ENCODE peak calls at places on chromosomes 12 and 14, in nine cellular contexts. U, I, H, O, D, V, M, S and R are unnamed samples.

GRCh38 chr14:72651715-72652114 is 242.2 kb downstream of the DPF3 start:
- DNase-seq in U (no peak), I (no peak), H (no peak), O (no peak), D (no peak), V (no peak), M (no peak), S (no peak), R (no peak)

GRCh38 chr12:92987362-92987761 is 58.3 kb upstream of the EEA1 start:
- DNase-seq in U (peak; percentile 78), I (no peak), H (peak; percentile 23), O (no peak), D (peak; percentile 43), V (no peak), M (no peak), S (peak; percentile 83), R (no peak)

GRCh38 chr12:89033062-89033461 is 319.2 kb downstream of the DUSP6 start:
- DNase-seq in U (no peak), I (no peak), H (peak; percentile 63), O (no peak), D (no peak), V (no peak), M (no peak), S (no peak), R (no peak)

GRCh38 chr12:127284870-127285431 is 982.0 kb upstream of the TMEM132C start:
- DNase-seq in U (no peak), I (no peak), H (no peak), O (no peak), D (no peak), V (no peak), M (peak; percentile 53), S (no peak), R (no peak)

GRCh38 chr14:67674480-67675218 is at the start of gene VTI1B:
- DNase-seq in U (peak; percentile 65), I (peak; percentile 94), H (peak; percentile 84), O (peak; percentile 84), D (peak; percentile 70), V (peak; percentile 72), M (peak; percentile 93), S (peak; percentile 56), R (peak; percentile 86)

GRCh38 chr14:41607119-41607785 is 576 bp downstream of the LRFN5 start:
- DNase-seq in U (no peak), I (peak; percentile 18), H (no peak), O (no peak), D (peak; percentile 28), V (no peak), M (peak; percentile 55), S (no peak), R (peak; percentile 43)

GRCh38 chr12:71945121-71945520 is 6.5 kb downstream of the TPH2 start:
- DNase-seq in U (no peak), I (no peak), H (no peak), O (no peak), D (no peak), V (no peak), M (no peak), S (no peak), R (no peak)

GRCh38 chr12:93707836-93708235 is 30.7 kb downstream of the CRADD start:
- DNase-seq in U (peak; percentile 62), I (no peak), H (no peak), O (no peak), D (no peak), V (no peak), M (no peak), S (no peak), R (no peak)

GRCh38 chr14:23704890-23705289 is 68.7 kb downstream of the DHRS2 start:
- DNase-seq in U (peak; percentile 44), I (no peak), H (no peak), O (no peak), D (no peak), V (no peak), M (no peak), S (no peak), R (no peak)

GRCh38 chr14:33762462-33762861 is 188.4 kb downstream of the EGLN3 start:
- DNase-seq in U (no peak), I (no peak), H (no peak), O (no peak), D (no peak), V (no peak), M (no peak), S (no peak), R (no peak)

GRCh38 chr14:46325157-46325556 is 326.4 kb downstream of the RPL10L start:
- DNase-seq in U (no peak), I (no peak), H (no peak), O (no peak), D (no peak), V (no peak), M (no peak), S (no peak), R (no peak)

GRCh38 chr14:60646202-60646886 is 2.9 kb downstream of the SIX1 start:
- DNase-seq in U (no peak), I (no peak), H (no peak), O (no peak), D (no peak), V (no peak), M (no peak), S (no peak), R (no peak)

GRCh38 chr12:59155448-59155847 is 235.1 kb upstream of the LRIG3 start:
- DNase-seq in U (no peak), I (no peak), H (no peak), O (no peak), D (no peak), V (no peak), M (no peak), S (no peak), R (no peak)

GRCh38 chr12:79344855-79345840 is 345.6 kb downstream of the PAWR start:
- DNase-seq in U (peak; percentile 59), I (no peak), H (peak; percentile 47), O (no peak), D (no peak), V (no peak), M (no peak), S (peak; percentile 58), R (no peak)

GRCh38 chr12:52145941-52146821 is 45.6 kb downstream of the KRT80 start:
- DNase-seq in U (no peak), I (peak; percentile 42), H (no peak), O (no peak), D (no peak), V (no peak), M (no peak), S (no peak), R (no peak)

GRCh38 chr14:71686677-71687076 is 245.6 kb upstream of the RGS6 start:
- DNase-seq in U (no peak), I (no peak), H (no peak), O (no peak), D (peak; percentile 56), V (no peak), M (no peak), S (no peak), R (no peak)

GRCh38 chr12:131133994-131134393 is 180.3 kb downstream of the ADGRD1 start:
- DNase-seq in U (no peak), I (no peak), H (no peak), O (no peak), D (no peak), V (no peak), M (no peak), S (no peak), R (no peak)
- H3K9me3 ChIP-seq in U (no peaks in the 10 kb centered on the region), I (no peaks in the 10 kb centered on the region), H (no peaks in the 10 kb centered on the region), O (no peaks in the 10 kb centered on the region), D (no peaks in the 10 kb centered on the region), V (no peaks in the 10 kb centered on the region), M (no peaks in the 10 kb centered on the region), S (no peaks in the 10 kb centered on the region), R (no peaks in the 10 kb centered on the region)

GRCh38 chr12:11794311-11794710 is 144.8 kb downstream of the ETV6 start:
- DNase-seq in U (no peak), I (no peak), H (peak; percentile 6), O (no peak), D (no peak), V (no peak), M (peak; percentile 61), S (no peak), R (no peak)

GRCh38 chr12:11797317-11797913 is 147.9 kb downstream of the ETV6 start:
- DNase-seq in U (peak; percentile 28), I (no peak), H (peak; percentile 74), O (no peak), D (no peak), V (peak; percentile 37), M (peak; percentile 71), S (no peak), R (no peak)

GRCh38 chr12:11794751-11795150 is 145.3 kb downstream of the ETV6 start:
- DNase-seq in U (no peak), I (no peak), H (no peak), O (no peak), D (no peak), V (no peak), M (no peak), S (no peak), R (no peak)

GRCh38 chr12:11795192-11795909 is 145.9 kb downstream of the ETV6 start:
- DNase-seq in U (no peak), I (no peak), H (no peak), O (no peak), D (peak; percentile 74), V (no peak), M (no peak), S (no peak), R (no peak)

DNA sequence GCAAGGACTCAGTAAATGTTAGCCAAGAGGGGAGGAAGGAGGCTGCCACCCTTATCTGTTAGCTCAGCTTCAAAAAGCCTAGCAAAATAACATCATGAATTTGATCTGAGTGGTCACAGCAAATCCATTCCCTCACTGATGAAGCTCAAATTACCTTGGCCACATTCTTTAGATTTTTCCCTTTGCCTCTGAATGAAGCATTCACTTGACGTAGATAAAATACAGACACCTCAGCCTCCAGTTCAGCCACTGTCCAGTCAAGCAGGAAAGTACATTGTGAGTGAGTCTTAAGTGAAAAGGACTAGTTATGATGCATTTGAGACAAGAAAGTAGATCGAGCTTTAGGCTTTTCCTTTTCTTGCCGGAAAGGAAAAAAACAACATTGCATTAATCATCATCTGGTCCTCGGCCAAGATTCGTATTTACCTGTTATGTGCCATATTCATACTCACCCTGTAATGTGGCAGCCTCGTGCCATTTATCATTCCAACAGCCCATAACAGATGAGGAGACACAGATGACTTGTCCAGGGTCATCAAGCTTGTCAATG is 146.5 kb downstream of the ETV6 start:
- DNase-seq in U (peak; percentile 70), I (no peak), H (no peak), O (no peak), D (no peak), V (no peak), M (no peak), S (no peak), R (no peak)
- H3K4me1 ChIP-seq in U (peaks cover 30% of the 10 kb centered on the region), I (peaks cover 69% of the 10 kb centered on the region), H (peaks cover 85% of the 10 kb centered on the region), O (peaks cover 31% of the 10 kb centered on the region), D (peaks cover 58% of the 10 kb centered on the region), V (peaks cover 78% of the 10 kb centered on the region), M (peaks cover 12% of the 10 kb centered on the region), S (peaks cover 7% of the 10 kb centered on the region), R (no peaks in the 10 kb centered on the region)

DNA sequence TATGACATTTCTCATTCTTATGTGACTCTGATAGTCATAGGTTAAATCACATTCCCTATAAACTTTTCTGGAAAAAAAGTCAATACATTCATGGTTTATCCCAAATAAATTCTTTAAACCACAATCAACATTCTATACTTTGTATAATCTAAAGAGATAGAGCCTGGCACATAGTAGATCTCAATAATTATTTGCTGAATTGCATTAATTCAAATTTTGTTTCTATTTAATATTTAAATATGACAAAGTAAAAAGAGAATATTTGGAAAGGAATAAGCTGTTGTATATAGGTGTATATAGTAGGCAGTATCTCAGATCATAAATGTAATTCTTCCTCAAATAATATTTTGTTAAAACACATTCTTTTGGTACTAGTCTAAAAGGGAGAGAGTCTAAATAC is 102.2 kb upstream of the USP15 start:
- DNase-seq in U (no peak), I (no peak), H (no peak), O (no peak), D (no peak), V (no peak), M (no peak), S (no peak), R (no peak)
- H3K27me3 ChIP-seq in U (no peaks in the 10 kb centered on the region), I (no peaks in the 10 kb centered on the region), H (no peaks in the 10 kb centered on the region), O (no peaks in the 10 kb centered on the region), D (no peaks in the 10 kb centered on the region), V (no peaks in the 10 kb centered on the region), M (no peaks in the 10 kb centered on the region), S (no peaks in the 10 kb centered on the region), R (no peaks in the 10 kb centered on the region)

GRCh38 chr14:27387458-27387857 is 789.6 kb upstream of the NOVA1 start:
- DNase-seq in U (no peak), I (no peak), H (no peak), O (no peak), D (no peak), V (no peak), M (no peak), S (no peak), R (no peak)
- H3K9me3 ChIP-seq in U (peaks cover 91% of the 10 kb centered on the region), I (no peaks in the 10 kb centered on the region), H (no peaks in the 10 kb centered on the region), O (no peaks in the 10 kb centered on the region), D (no peaks in the 10 kb centered on the region), V (no peaks in the 10 kb centered on the region), M (no peaks in the 10 kb centered on the region), S (no peaks in the 10 kb centered on the region), R (no peaks in the 10 kb centered on the region)